ENCODE peak calls at places on chromosomes 13 and 19, in seven cellular contexts. P, G, N, X, H, I and M are unnamed samples.

GRCh38 chr13:45918597-45918996 is 67.0 kb upstream of the SIAH3 start:
- DNase-seq in P (no peak), H (no peak), N (no peak), G (no peak), X (no peak), I (no peak), M (no peak)

GRCh38 chr13:41668130-41668757 is 210.9 kb downstream of the RGCC start:
- DNase-seq in P (peak; percentile 80), H (peak; percentile 69), N (no peak), X (peak; percentile 62), I (peak; percentile 17), G (no peak), M (no peak)

GRCh38 chr13:40483601-40484000 is 182.8 kb downstream of the FOXO1 start:
- DNase-seq in N (no peak), X (no peak), G (no peak), I (no peak), H (no peak), P (no peak), M (no peak)

GRCh38 chr13:110291286-110291685 is 15.7 kb downstream of the COL4A1 start:
- DNase-seq in N (no peak), X (no peak), P (no peak), I (no peak), G (no peak), H (no peak), M (no peak)

GRCh38 chr19:19655641-19656343 is 7.7 kb downstream of the ATP13A1 start:
- DNase-seq in N (peak; percentile 32), P (no peak), H (no peak), G (no peak), I (no peak), X (no peak), M (peak; percentile 58)

GRCh38 chr19:49738242-49738641 is 24.9 kb downstream of the TSKS start:
- DNase-seq in G (no peak), P (no peak), I (no peak), X (no peak), N (no peak), H (no peak), M (no peak)

GRCh38 chr19:34173145-34173956 is 1.0 kb downstream of the LSM14A start:
- DNase-seq in H (no peak), I (peak; percentile 11), N (peak; percentile 54), G (no peak), P (no peak), X (peak; percentile 77), M (peak; percentile 76)

GRCh38 chr19:33403221-33403972 is 29.9 kb downstream of the CEBPG start:
- DNase-seq in G (no peak), N (peak; percentile 55), I (no peak), X (peak; percentile 92), H (no peak), P (no peak), M (peak; percentile 58)

GRCh38 chr13:60348097-60348496 is 48.9 kb upstream of the TDRD3 start:
- DNase-seq in H (no peak), I (no peak), N (no peak), X (no peak), P (no peak), G (no peak), M (no peak)

GRCh38 chr13:82822935-82823334 is 1059.3 kb downstream of the SLITRK1 start:
- DNase-seq in P (no peak), G (no peak), X (no peak), I (no peak), H (no peak), N (peak; percentile 40), M (no peak)

GRCh38 chr13:22103628-22104027 is 432.8 kb downstream of the FGF9 start:
- DNase-seq in G (no peak), I (no peak), N (no peak), P (no peak), H (no peak), X (no peak), M (no peak)

GRCh38 chr19:57888107-57888493 is 737 bp downstream of the ZNF814 start:
- DNase-seq in G (no peak), P (no peak), H (no peak), N (no peak), X (no peak), I (no peak), M (no peak)

GRCh38 chr13:101140087-101140770 is 276.1 kb downstream of the NALCN start:
- DNase-seq in P (no peak), H (no peak), I (no peak), X (no peak), N (no peak), G (no peak), M (no peak)

GRCh38 chr19:2549701-2550191 is 73.8 kb downstream of the GADD45B start:
- DNase-seq in G (no peak), H (no peak), N (peak; percentile 88), X (peak; percentile 75), I (no peak), P (peak; percentile 76), M (peak; percentile 84)

GRCh38 chr19:2550431-2551171 is 74.7 kb downstream of the GADD45B start:
- DNase-seq in G (no peak), X (no peak), N (peak; percentile 90), P (peak; percentile 72), I (no peak), H (no peak), M (peak; percentile 67)

GRCh38 chr19:2552859-2553258 is 76.9 kb downstream of the GADD45B start:
- DNase-seq in X (no peak), I (peak; percentile 34), N (no peak), P (no peak), G (no peak), H (no peak), M (peak; percentile 41)

GRCh38 chr19:2551864-2552185 is 75.9 kb downstream of the GADD45B start:
- DNase-seq in X (no peak), H (no peak), N (no peak), G (no peak), P (no peak), I (no peak), M (peak; percentile 67)

GRCh38 chr19:2551172-2551863 is 75.4 kb downstream of the GADD45B start:
- DNase-seq in H (no peak), P (no peak), I (no peak), X (no peak), N (no peak), G (no peak), M (no peak)
- H3K27ac ChIP-seq in H (peak overlapping the region; percentile 79), P (peak overlapping the region; percentile 3), I (no peak overlapping the region), X (no peak overlapping the region), N (peak overlapping the region; percentile 58), G (no peak overlapping the region), M (peak overlapping the region; percentile 74)

GRCh38 chr13:49670828-49671227 is 20.5 kb downstream of the EBPL start:
- DNase-seq in X (no peak), G (no peak), I (no peak), H (no peak), P (no peak), N (no peak), M (no peak)
- H3K36me3 ChIP-seq in X (peaks cover 4% of the 10 kb centered on the region), G (peaks cover 4% of the 10 kb centered on the region), I (peaks cover 8% of the 10 kb centered on the region), H (no peaks in the 10 kb centered on the region), P (no peaks in the 10 kb centered on the region), N (peaks cover 30% of the 10 kb centered on the region), M (peaks cover 6% of the 10 kb centered on the region)

DNA sequence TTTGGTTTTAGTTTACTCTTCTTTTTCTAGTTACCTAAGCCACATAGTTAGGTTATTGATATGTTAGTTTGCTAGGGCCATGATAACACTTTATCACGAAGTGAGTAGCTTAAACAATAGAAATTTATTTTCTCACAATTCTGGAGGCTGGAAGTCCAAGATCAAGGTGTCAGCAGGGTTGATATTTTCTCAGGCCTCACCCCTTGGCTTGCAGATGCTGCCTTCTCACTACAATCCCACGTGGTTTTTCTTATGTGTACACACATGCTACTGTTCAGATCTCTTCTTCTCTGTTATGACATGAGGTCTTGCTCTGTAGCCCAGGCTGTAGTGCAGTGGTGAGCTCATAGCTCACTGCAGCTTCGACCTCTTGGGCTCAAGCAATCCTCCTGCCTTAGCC is 7.8 kb upstream of the URI1 start:
- DNase-seq in I (no peak), N (no peak), X (no peak), H (no peak), P (no peak), G (no peak), M (no peak)
- H3K27ac ChIP-seq in I (no peak overlapping the region), N (no peak overlapping the region), X (no peak overlapping the region), H (no peak overlapping the region), P (no peak overlapping the region), G (no peak overlapping the region), M (no peak overlapping the region)

GRCh38 chr19:5655412-5655811 is 24.9 kb downstream of the MICOS13 start:
- DNase-seq in N (no peak), X (no peak), P (no peak), H (no peak), G (no peak), I (no peak), M (peak; percentile 29)
- H3K36me3 ChIP-seq in N (peaks cover 100% of the 10 kb centered on the region), X (peaks cover 96% of the 10 kb centered on the region), P (no peaks in the 10 kb centered on the region), H (peaks cover 12% of the 10 kb centered on the region), G (peaks cover 81% of the 10 kb centered on the region), I (peaks cover 68% of the 10 kb centered on the region), M (peaks cover 99% of the 10 kb centered on the region)

GRCh38 chr13:80360298-80360827 is 19.4 kb upstream of the SPRY2 start:
- DNase-seq in P (no peak), X (no peak), H (no peak), G (no peak), I (no peak), N (no peak), M (no peak)
- H3K27ac ChIP-seq in P (peak overlapping the region; percentile 35), X (no peak overlapping the region), H (peak overlapping the region; percentile 69), G (no peak overlapping the region), I (no peak overlapping the region), N (no peak overlapping the region), M (peak overlapping the region; percentile 8)

DNA sequence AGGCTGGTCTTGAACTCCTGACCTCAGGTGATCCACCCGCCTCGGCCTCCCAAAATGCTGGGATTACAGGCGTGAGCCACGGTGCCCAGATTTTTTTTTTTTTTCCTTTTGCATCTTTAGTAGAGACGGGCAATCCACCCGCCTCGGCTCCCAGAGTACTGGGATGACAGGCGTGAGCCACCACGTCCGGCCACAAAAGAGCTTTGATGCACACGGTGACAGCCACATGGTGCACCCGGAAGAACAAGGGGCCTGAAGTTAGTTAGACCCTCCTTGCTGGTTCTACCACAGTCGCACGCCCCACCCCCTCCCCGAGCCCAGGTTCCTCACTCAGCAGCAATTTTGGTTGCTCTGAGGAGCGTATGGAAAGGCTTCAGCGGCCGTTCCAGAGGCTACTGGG is 54.2 kb upstream of the USE1 start:
- DNase-seq in G (no peak), N (no peak), X (no peak), H (no peak), I (no peak), P (no peak), M (no peak)
- H3K36me3 ChIP-seq in G (peaks cover 68% of the 10 kb centered on the region), N (peaks cover 67% of the 10 kb centered on the region), X (peaks cover 60% of the 10 kb centered on the region), H (peaks cover 4% of the 10 kb centered on the region), I (peaks cover 52% of the 10 kb centered on the region), P (no peaks in the 10 kb centered on the region), M (peaks cover 100% of the 10 kb centered on the region)

GRCh38 chr19:5839312-5840017 is at the start of gene FUT6:
- DNase-seq in P (no peak), N (no peak), X (no peak), I (no peak), H (no peak), G (no peak), M (no peak)
- H3K27ac ChIP-seq in P (no peak within 1 kb of the TSS), N (no peak within 1 kb of the TSS), X (peak within 1 kb of the TSS; percentile 63), I (no peak within 1 kb of the TSS), H (no peak within 1 kb of the TSS), G (no peak within 1 kb of the TSS), M (no peak within 1 kb of the TSS)

DNA sequence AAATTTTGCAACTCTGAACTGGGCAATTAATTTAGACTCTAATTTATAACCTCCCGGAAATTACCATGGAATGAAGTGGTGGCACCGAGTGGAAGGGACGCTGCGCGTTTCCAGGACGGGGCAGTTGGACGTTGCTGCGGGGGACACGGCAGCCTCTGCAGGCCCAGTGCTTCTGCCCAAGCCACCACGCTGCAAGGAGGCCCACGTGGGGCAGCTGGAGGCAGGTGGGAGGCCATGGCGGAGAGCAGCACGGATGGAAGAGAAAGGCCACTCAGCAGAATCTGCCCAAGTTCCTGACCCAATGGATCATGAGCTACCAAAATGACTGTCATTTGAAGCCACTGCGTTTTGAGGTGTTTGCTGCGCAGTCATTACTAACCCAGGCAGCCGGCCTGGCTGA is 11.2 kb upstream of the ADPRHL1 start:
- DNase-seq in X (no peak), H (no peak), P (no peak), G (no peak), N (no peak), I (no peak), M (no peak)
- H3K36me3 ChIP-seq in X (peaks cover 21% of the 10 kb centered on the region), H (no peaks in the 10 kb centered on the region), P (no peaks in the 10 kb centered on the region), G (peaks cover 22% of the 10 kb centered on the region), N (peaks cover 52% of the 10 kb centered on the region), I (peaks cover 15% of the 10 kb centered on the region), M (no peaks in the 10 kb centered on the region)